ENCODE peak calls at places on chromosomes 11 and 22, in seven cellular contexts. One of them, this sample, is unnamed.

GRCh38 chr11:6568191-6568918 is 35.1 kb downstream of the RRP8 start:
- DNase-seq in AG08396: peak
- DNase-seq in GM23248: peak
- DNase-seq in pancreas: peak
- DNase-seq in NCI-H748 treated with DMSO at 0.1 percent for 48 hours: no peak
- DNase-seq in CD8-positive, alpha-beta T cell: no peak
- DNase-seq in COR-L47: peak
- DNase-seq in this sample: no peak

GRCh38 chr22:40950888-40951794 is at the start of gene RBX1:
- DNase-seq in AG08396: peak
- DNase-seq in GM23248: peak
- DNase-seq in pancreas: peak
- DNase-seq in NCI-H748 treated with DMSO at 0.1 percent for 48 hours: peak
- DNase-seq in CD8-positive, alpha-beta T cell: peak
- DNase-seq in COR-L47: peak
- DNase-seq in this sample: peak

GRCh38 chr11:1086171-1087102 is 11.8 kb downstream of the MUC2 start:
- DNase-seq in AG08396: no peak
- DNase-seq in GM23248: no peak
- DNase-seq in pancreas: no peak
- DNase-seq in NCI-H748 treated with DMSO at 0.1 percent for 48 hours: no peak
- DNase-seq in CD8-positive, alpha-beta T cell: no peak
- DNase-seq in COR-L47: no peak
- DNase-seq in this sample: no peak

GRCh38 chr11:12832828-12833227 is 158.6 kb downstream of the TEAD1 start:
- DNase-seq in AG08396: no peak
- DNase-seq in GM23248: peak
- DNase-seq in pancreas: no peak
- DNase-seq in NCI-H748 treated with DMSO at 0.1 percent for 48 hours: peak
- DNase-seq in CD8-positive, alpha-beta T cell: no peak
- DNase-seq in COR-L47: peak
- DNase-seq in this sample: no peak

GRCh38 chr11:29263971-29264682 is 752.7 kb downstream of the KCNA4 start:
- DNase-seq in AG08396: no peak
- DNase-seq in GM23248: peak
- DNase-seq in pancreas: no peak
- DNase-seq in NCI-H748 treated with DMSO at 0.1 percent for 48 hours: no peak
- DNase-seq in CD8-positive, alpha-beta T cell: no peak
- DNase-seq in COR-L47: no peak
- DNase-seq in this sample: no peak

GRCh38 chr11:130175898-130176297 is 16.3 kb downstream of the ST14 start:
- DNase-seq in AG08396: no peak
- DNase-seq in GM23248: no peak
- DNase-seq in pancreas: no peak
- DNase-seq in NCI-H748 treated with DMSO at 0.1 percent for 48 hours: no peak
- DNase-seq in CD8-positive, alpha-beta T cell: no peak
- DNase-seq in COR-L47: no peak
- DNase-seq in this sample: no peak

GRCh38 chr11:19953909-19954308 is 206.4 kb downstream of the DBX1 start:
- DNase-seq in AG08396: peak
- DNase-seq in GM23248: peak
- DNase-seq in pancreas: peak
- DNase-seq in NCI-H748 treated with DMSO at 0.1 percent for 48 hours: peak
- DNase-seq in CD8-positive, alpha-beta T cell: no peak
- DNase-seq in COR-L47: peak
- DNase-seq in this sample: no peak

GRCh38 chr22:20111045-20111688 is 4.7 kb upstream of the RANBP1 start:
- DNase-seq in AG08396: peak
- DNase-seq in GM23248: peak
- DNase-seq in pancreas: no peak
- DNase-seq in NCI-H748 treated with DMSO at 0.1 percent for 48 hours: no peak
- DNase-seq in CD8-positive, alpha-beta T cell: no peak
- DNase-seq in COR-L47: peak
- DNase-seq in this sample: peak

GRCh38 chr11:110076388-110076965 is 16.7 kb upstream of the ZC3H12C start:
- DNase-seq in AG08396: no peak
- DNase-seq in GM23248: peak
- DNase-seq in pancreas: no peak
- DNase-seq in NCI-H748 treated with DMSO at 0.1 percent for 48 hours: no peak
- DNase-seq in CD8-positive, alpha-beta T cell: no peak
- DNase-seq in COR-L47: no peak
- DNase-seq in this sample: no peak

GRCh38 chr22:26937213-26937612 is 279.8 kb downstream of the MIAT start:
- DNase-seq in AG08396: no peak
- DNase-seq in GM23248: no peak
- DNase-seq in pancreas: no peak
- DNase-seq in NCI-H748 treated with DMSO at 0.1 percent for 48 hours: no peak
- DNase-seq in CD8-positive, alpha-beta T cell: no peak
- DNase-seq in COR-L47: no peak
- DNase-seq in this sample: no peak

GRCh38 chr22:27512283-27512761 is 289.2 kb downstream of the MN1 start:
- DNase-seq in AG08396: peak
- DNase-seq in GM23248: peak
- DNase-seq in pancreas: peak
- DNase-seq in NCI-H748 treated with DMSO at 0.1 percent for 48 hours: no peak
- DNase-seq in CD8-positive, alpha-beta T cell: no peak
- DNase-seq in COR-L47: no peak
- DNase-seq in this sample: no peak

GRCh38 chr22:20567371-20567847 is 60.0 kb downstream of the MED15 start:
- DNase-seq in AG08396: no peak
- DNase-seq in GM23248: peak
- DNase-seq in pancreas: no peak
- DNase-seq in NCI-H748 treated with DMSO at 0.1 percent for 48 hours: no peak
- DNase-seq in CD8-positive, alpha-beta T cell: no peak
- DNase-seq in COR-L47: no peak
- DNase-seq in this sample: no peak

GRCh38 chr11:120698918-120699317 is 187.4 kb downstream of the GRIK4 start:
- DNase-seq in AG08396: no peak
- DNase-seq in GM23248: no peak
- DNase-seq in pancreas: no peak
- DNase-seq in NCI-H748 treated with DMSO at 0.1 percent for 48 hours: no peak
- DNase-seq in CD8-positive, alpha-beta T cell: no peak
- DNase-seq in COR-L47: no peak
- DNase-seq in this sample: no peak

GRCh38 chr11:11577246-11577855 is 44.5 kb downstream of the GALNT18 start:
- DNase-seq in AG08396: no peak
- DNase-seq in GM23248: peak
- DNase-seq in pancreas: no peak
- DNase-seq in NCI-H748 treated with DMSO at 0.1 percent for 48 hours: no peak
- DNase-seq in CD8-positive, alpha-beta T cell: no peak
- DNase-seq in COR-L47: no peak
- DNase-seq in this sample: no peak

GRCh38 chr11:117600261-117600783 is 196.7 kb downstream of the DSCAML1 start:
- DNase-seq in AG08396: no peak
- DNase-seq in GM23248: no peak
- DNase-seq in pancreas: no peak
- DNase-seq in NCI-H748 treated with DMSO at 0.1 percent for 48 hours: no peak
- DNase-seq in CD8-positive, alpha-beta T cell: no peak
- DNase-seq in COR-L47: peak
- DNase-seq in this sample: no peak

GRCh38 chr11:33734441-33735165 is 1.6 kb downstream of the CD59 start:
- DNase-seq in AG08396: no peak
- DNase-seq in GM23248: peak
- DNase-seq in pancreas: no peak
- DNase-seq in NCI-H748 treated with DMSO at 0.1 percent for 48 hours: peak
- DNase-seq in CD8-positive, alpha-beta T cell: no peak
- DNase-seq in COR-L47: no peak
- DNase-seq in this sample: no peak

GRCh38 chr11:32448232-32448631 is 12.9 kb upstream of the WT1 start:
- DNase-seq in AG08396: no peak
- DNase-seq in GM23248: no peak
- DNase-seq in pancreas: no peak
- DNase-seq in NCI-H748 treated with DMSO at 0.1 percent for 48 hours: no peak
- DNase-seq in CD8-positive, alpha-beta T cell: no peak
- DNase-seq in COR-L47: no peak
- DNase-seq in this sample: no peak

GRCh38 chr11:111019931-111020381 is 225.6 kb upstream of the POU2AF2 start:
- DNase-seq in AG08396: no peak
- DNase-seq in GM23248: peak
- DNase-seq in pancreas: no peak
- DNase-seq in NCI-H748 treated with DMSO at 0.1 percent for 48 hours: no peak
- DNase-seq in CD8-positive, alpha-beta T cell: no peak
- DNase-seq in COR-L47: no peak
- DNase-seq in this sample: no peak

GRCh38 chr22:46011627-46012181 is 34.7 kb upstream of the WNT7B start:
- DNase-seq in AG08396: no peak
- DNase-seq in GM23248: no peak
- DNase-seq in pancreas: no peak
- DNase-seq in NCI-H748 treated with DMSO at 0.1 percent for 48 hours: no peak
- DNase-seq in CD8-positive, alpha-beta T cell: no peak
- DNase-seq in COR-L47: no peak
- DNase-seq in this sample: no peak

GRCh38 chr22:19989725-19990067 is 26.9 kb downstream of the ARVCF start:
- DNase-seq in AG08396: no peak
- DNase-seq in GM23248: no peak
- DNase-seq in pancreas: no peak
- DNase-seq in NCI-H748 treated with DMSO at 0.1 percent for 48 hours: no peak
- DNase-seq in CD8-positive, alpha-beta T cell: no peak
- DNase-seq in COR-L47: no peak
- DNase-seq in this sample: no peak

GRCh38 chr11:2914475-2915195 is 14.6 kb downstream of the PHLDA2 start:
- DNase-seq in AG08396: no peak
- DNase-seq in GM23248: no peak
- DNase-seq in pancreas: no peak
- DNase-seq in NCI-H748 treated with DMSO at 0.1 percent for 48 hours: no peak
- DNase-seq in CD8-positive, alpha-beta T cell: no peak
- DNase-seq in COR-L47: no peak
- DNase-seq in this sample: no peak

GRCh38 chr11:86440305-86440716 is 65.6 kb downstream of the CCDC81 start:
- DNase-seq in AG08396: peak
- DNase-seq in GM23248: peak
- DNase-seq in pancreas: no peak
- DNase-seq in NCI-H748 treated with DMSO at 0.1 percent for 48 hours: no peak
- DNase-seq in CD8-positive, alpha-beta T cell: no peak
- DNase-seq in COR-L47: no peak
- DNase-seq in this sample: no peak

GRCh38 chr11:119797736-119798135 is 68.7 kb upstream of the NECTIN1 start:
- DNase-seq in AG08396: no peak
- DNase-seq in GM23248: no peak
- DNase-seq in pancreas: no peak
- DNase-seq in NCI-H748 treated with DMSO at 0.1 percent for 48 hours: no peak
- DNase-seq in CD8-positive, alpha-beta T cell: no peak
- DNase-seq in COR-L47: no peak
- DNase-seq in this sample: no peak

GRCh38 chr11:22976146-22976545 is 115.9 kb upstream of the CCDC179 start:
- DNase-seq in AG08396: peak
- DNase-seq in GM23248: peak
- DNase-seq in pancreas: peak
- DNase-seq in NCI-H748 treated with DMSO at 0.1 percent for 48 hours: no peak
- DNase-seq in CD8-positive, alpha-beta T cell: no peak
- DNase-seq in COR-L47: no peak
- DNase-seq in this sample: no peak

GRCh38 chr11:2462092-2462985 is 17.5 kb downstream of the KCNQ1 start:
- DNase-seq in AG08396: no peak
- DNase-seq in GM23248: no peak
- DNase-seq in pancreas: peak
- DNase-seq in NCI-H748 treated with DMSO at 0.1 percent for 48 hours: no peak
- DNase-seq in CD8-positive, alpha-beta T cell: no peak
- DNase-seq in COR-L47: no peak
- DNase-seq in this sample: no peak

GRCh38 chr11:124114942-124115781 is at the start of gene VWA5A:
- DNase-seq in AG08396: peak
- DNase-seq in GM23248: peak
- DNase-seq in pancreas: peak
- DNase-seq in NCI-H748 treated with DMSO at 0.1 percent for 48 hours: peak
- DNase-seq in CD8-positive, alpha-beta T cell: peak
- DNase-seq in COR-L47: peak
- DNase-seq in this sample: peak

GRCh38 chr22:22558972-22559603 is at the start of gene PRAME:
- DNase-seq in AG08396: peak
- DNase-seq in GM23248: peak
- DNase-seq in pancreas: peak
- DNase-seq in NCI-H748 treated with DMSO at 0.1 percent for 48 hours: peak
- DNase-seq in CD8-positive, alpha-beta T cell: peak
- DNase-seq in COR-L47: peak
- DNase-seq in this sample: peak

GRCh38 chr11:101127348-101127698 is 2.3 kb downstream of the PGR start:
- DNase-seq in AG08396: peak
- DNase-seq in GM23248: peak
- DNase-seq in pancreas: no peak
- DNase-seq in NCI-H748 treated with DMSO at 0.1 percent for 48 hours: no peak
- DNase-seq in CD8-positive, alpha-beta T cell: no peak
- DNase-seq in COR-L47: no peak
- DNase-seq in this sample: no peak

GRCh38 chr11:24872912-24873311 is 376.1 kb downstream of the LUZP2 start:
- DNase-seq in AG08396: no peak
- DNase-seq in GM23248: no peak
- DNase-seq in pancreas: no peak
- DNase-seq in NCI-H748 treated with DMSO at 0.1 percent for 48 hours: no peak
- DNase-seq in CD8-positive, alpha-beta T cell: no peak
- DNase-seq in COR-L47: no peak
- DNase-seq in this sample: no peak

GRCh38 chr11:34860034-34860433 is 56.1 kb downstream of the APIP start:
- DNase-seq in AG08396: peak
- DNase-seq in GM23248: peak
- DNase-seq in pancreas: no peak
- DNase-seq in NCI-H748 treated with DMSO at 0.1 percent for 48 hours: no peak
- DNase-seq in CD8-positive, alpha-beta T cell: no peak
- DNase-seq in COR-L47: no peak
- DNase-seq in this sample: no peak

GRCh38 chr22:41917906-41918791 is 3.3 kb upstream of the SHISA8 start:
- DNase-seq in AG08396: peak
- DNase-seq in GM23248: peak
- DNase-seq in pancreas: no peak
- DNase-seq in NCI-H748 treated with DMSO at 0.1 percent for 48 hours: no peak
- DNase-seq in CD8-positive, alpha-beta T cell: no peak
- DNase-seq in COR-L47: peak
- DNase-seq in this sample: no peak

GRCh38 chr22:50274311-50274710 is 4.1 kb upstream of the MAPK11 start:
- DNase-seq in AG08396: peak
- DNase-seq in GM23248: peak
- DNase-seq in pancreas: no peak
- DNase-seq in NCI-H748 treated with DMSO at 0.1 percent for 48 hours: no peak
- DNase-seq in CD8-positive, alpha-beta T cell: no peak
- DNase-seq in COR-L47: peak
- DNase-seq in this sample: peak

GRCh38 chr22:41822289-41823057 is 10.4 kb upstream of the SREBF2 start:
- DNase-seq in AG08396: peak
- DNase-seq in GM23248: peak
- DNase-seq in pancreas: no peak
- DNase-seq in NCI-H748 treated with DMSO at 0.1 percent for 48 hours: peak
- DNase-seq in CD8-positive, alpha-beta T cell: no peak
- DNase-seq in COR-L47: peak
- DNase-seq in this sample: peak

This sample was measured in CD4-positive, alpha-beta memory T cell.